ENCODE peak calls at places on chromosomes 2 and 18, in six cellular contexts. J is endothelial cell of umbilical vein, R is heart left ventricle, U is astrocyte of the cerebellum, O is lung, A is LNCaP clone FGC. G is an unnamed sample.

GRCh38 chr2:54999182-54999581 is 51.1 kb downstream of the RTN4 start:
- DNase-seq in O (no peak), R (no peak), U (no peak), J (no peak), A (no peak), G (peak; percentile 53)

GRCh38 chr18:59540819-59541218 is 156.4 kb downstream of the CCBE1 start:
- DNase-seq in J (no peak), O (no peak), U (no peak), R (no peak), A (no peak), G (no peak)

GRCh38 chr18:23822590-23823385 is 133.5 kb downstream of the LAMA3 start:
- DNase-seq in U (peak; percentile 33), O (no peak), J (no peak), A (no peak), R (no peak), G (no peak)

GRCh38 chr2:204718607-204719006 is 173.3 kb downstream of the PARD3B start:
- DNase-seq in A (no peak), O (no peak), J (no peak), R (no peak), U (no peak), G (no peak)

GRCh38 chr2:119426801-119427395 is 4.8 kb upstream of the TMEM37 start:
- DNase-seq in A (no peak), R (no peak), U (no peak), O (peak; percentile 84), J (no peak), G (no peak)

GRCh38 chr2:180607501-180608060 is 372.8 kb upstream of the UBE2E3 start:
- DNase-seq in A (peak; percentile 52), J (no peak), U (no peak), O (no peak), R (no peak), G (no peak)

GRCh38 chr2:191245046-191245868 is at the start of gene MYO1B:
- DNase-seq in A (no peak), J (peak; percentile 68), U (no peak), O (peak; percentile 76), R (peak; percentile 80), G (no peak)

GRCh38 chr2:38783586-38783985 is 5.6 kb downstream of the GEMIN6 start:
- DNase-seq in U (no peak), O (no peak), A (no peak), R (no peak), J (no peak), G (no peak)

GRCh38 chr2:10048501-10049171 is 5.3 kb downstream of the KLF11 start:
- DNase-seq in R (peak; percentile 19), A (no peak), O (no peak), J (peak; percentile 52), U (peak; percentile 48), G (peak; percentile 27)

GRCh38 chr2:239213420-239214101 is 187.3 kb downstream of the HDAC4 start:
- DNase-seq in R (no peak), A (no peak), J (no peak), U (no peak), O (no peak), G (no peak)

GRCh38 chr2:202133556-202134245 is 60.6 kb downstream of the KIAA2012 start:
- DNase-seq in O (no peak), R (no peak), U (no peak), A (no peak), J (no peak), G (no peak)

GRCh38 chr2:24049485-24050021 is at the start of gene FKBP1B:
- DNase-seq in J (peak; percentile 47), A (no peak), O (peak; percentile 66), R (peak; percentile 66), U (peak; percentile 5), G (no peak)

GRCh38 chr18:77099501-77100370 is 32.8 kb downstream of the MBP start:
- DNase-seq in U (no peak), J (no peak), R (no peak), O (no peak), A (no peak), G (no peak)

GRCh38 chr18:10089881-10090280 is 176.1 kb downstream of the VAPA start:
- DNase-seq in U (no peak), J (no peak), R (no peak), O (no peak), A (no peak), G (no peak)

GRCh38 chr18:72376256-72376655 is 167.9 kb downstream of the CBLN2 start:
- DNase-seq in A (no peak), R (no peak), J (no peak), U (no peak), O (no peak), G (no peak)

GRCh38 chr2:107712857-107713256 is 113.8 kb upstream of the RGPD4 start:
- DNase-seq in O (no peak), U (no peak), A (no peak), R (no peak), J (no peak), G (no peak)

GRCh38 chr2:61177727-61178549 is 15.9 kb downstream of the C2orf74 start:
- DNase-seq in U (no peak), J (peak; percentile 36), O (no peak), A (no peak), R (peak; percentile 48), G (no peak)

GRCh38 chr2:241598487-241598886 is 38.5 kb downstream of the THAP4 start:
- DNase-seq in O (no peak), J (no peak), U (no peak), A (peak; percentile 23), R (no peak), G (no peak)

GRCh38 chr2:241597561-241597960 is 39.0 kb downstream of the BOK start:
- DNase-seq in U (no peak), O (no peak), J (no peak), R (no peak), A (no peak), G (no peak)

GRCh38 chr2:241598061-241598460 is 38.9 kb downstream of the THAP4 start:
- DNase-seq in R (no peak), U (no peak), A (no peak), O (no peak), J (no peak), G (no peak)

GRCh38 chr2:241593271-241593670 is 34.7 kb downstream of the BOK start:
- DNase-seq in A (no peak), U (no peak), O (no peak), J (no peak), R (no peak), G (no peak)

DNA sequence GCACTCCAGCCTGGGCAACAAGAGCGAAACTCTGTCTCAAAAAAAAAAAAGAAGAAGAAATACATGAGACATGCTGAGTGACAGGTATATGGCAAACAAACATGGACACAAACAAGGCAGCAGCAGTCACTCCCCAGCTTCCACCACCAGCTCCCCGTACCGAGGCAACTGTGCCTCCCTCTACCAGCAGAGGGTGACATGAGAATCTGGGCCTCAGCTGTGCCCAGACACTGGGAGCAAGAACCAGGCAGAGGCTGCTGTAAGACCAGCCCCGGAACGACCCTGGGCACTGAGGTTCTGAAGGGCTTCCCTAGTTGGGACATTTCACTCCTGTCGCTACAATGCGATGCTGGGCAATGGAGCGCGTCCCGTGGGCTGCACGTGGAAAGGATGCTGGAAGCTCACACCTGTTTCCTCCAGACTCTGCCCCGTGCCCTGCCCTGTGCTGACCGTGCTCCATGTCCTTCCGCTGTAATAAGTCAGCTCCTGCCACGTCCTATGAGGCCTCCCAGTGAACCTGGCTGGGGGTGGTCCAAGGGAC is 37.1 kb downstream of the BOK start:
- DNase-seq in A (no peak), J (peak; percentile 27), O (no peak), R (no peak), U (no peak), G (no peak)
- TF ChIP-seq CTCF in A (peak; percentile 27), J (peak; percentile 34), O (no peak), R (no peak), U (peak; percentile 63), G (no peak)

GRCh38 chr2:1726558-1726957 is 17.8 kb downstream of the PXDN start:
- DNase-seq in R (no peak), J (no peak), O (no peak), A (no peak), U (no peak), G (no peak)

GRCh38 chr2:1718339-1719220 is 25.7 kb downstream of the PXDN start:
- DNase-seq in A (no peak), R (no peak), U (no peak), J (no peak), O (no peak), G (no peak)

GRCh38 chr2:1721706-1722483 is 22.4 kb downstream of the PXDN start:
- DNase-seq in R (no peak), J (peak; percentile 91), U (peak; percentile 83), A (no peak), O (no peak), G (no peak)

GRCh38 chr2:1723397-1724042 is 20.8 kb downstream of the PXDN start:
- DNase-seq in J (peak; percentile 62), O (no peak), A (no peak), R (no peak), U (no peak), G (no peak)

GRCh38 chr2:1722692-1723091 is 21.6 kb downstream of the PXDN start:
- DNase-seq in R (no peak), O (no peak), U (no peak), J (no peak), A (no peak), G (no peak)
- H3K4me3 ChIP-seq in R (no peak overlapping the region), O (no peak overlapping the region), U (no peak overlapping the region), J (no peak overlapping the region), A (no peak overlapping the region), G (no peak overlapping the region)

DNA sequence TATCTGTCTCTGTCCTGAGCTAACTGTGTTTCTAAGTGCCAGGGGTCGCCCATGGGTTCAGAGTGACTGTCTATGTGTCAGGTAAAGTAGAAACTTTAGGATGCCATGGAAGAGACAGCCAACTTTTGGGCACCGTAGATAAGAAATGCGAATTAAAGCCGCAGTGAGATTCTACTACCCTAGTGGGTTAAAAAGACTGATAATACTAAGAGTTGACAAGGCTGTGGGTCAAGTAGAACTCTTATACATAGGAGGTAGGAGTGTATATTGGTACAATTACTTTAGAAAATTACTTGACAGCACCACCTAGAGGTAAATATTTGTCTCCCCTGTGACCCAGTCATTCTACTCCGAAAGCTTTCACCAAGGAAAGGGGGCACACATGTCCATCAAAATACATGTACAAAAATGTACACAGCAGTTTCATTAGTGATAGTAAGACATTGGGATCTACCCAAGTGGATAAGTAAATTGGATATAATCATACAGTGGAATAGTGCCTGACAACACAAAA is 371.3 kb downstream of the SLC4A3 start:
- DNase-seq in O (no peak), R (no peak), A (no peak), U (no peak), J (no peak), G (no peak)
- TF ChIP-seq CTCF in O (no peak), R (no peak), A (peak; percentile 5), U (no peak), J (no peak), G (no peak)

DNA sequence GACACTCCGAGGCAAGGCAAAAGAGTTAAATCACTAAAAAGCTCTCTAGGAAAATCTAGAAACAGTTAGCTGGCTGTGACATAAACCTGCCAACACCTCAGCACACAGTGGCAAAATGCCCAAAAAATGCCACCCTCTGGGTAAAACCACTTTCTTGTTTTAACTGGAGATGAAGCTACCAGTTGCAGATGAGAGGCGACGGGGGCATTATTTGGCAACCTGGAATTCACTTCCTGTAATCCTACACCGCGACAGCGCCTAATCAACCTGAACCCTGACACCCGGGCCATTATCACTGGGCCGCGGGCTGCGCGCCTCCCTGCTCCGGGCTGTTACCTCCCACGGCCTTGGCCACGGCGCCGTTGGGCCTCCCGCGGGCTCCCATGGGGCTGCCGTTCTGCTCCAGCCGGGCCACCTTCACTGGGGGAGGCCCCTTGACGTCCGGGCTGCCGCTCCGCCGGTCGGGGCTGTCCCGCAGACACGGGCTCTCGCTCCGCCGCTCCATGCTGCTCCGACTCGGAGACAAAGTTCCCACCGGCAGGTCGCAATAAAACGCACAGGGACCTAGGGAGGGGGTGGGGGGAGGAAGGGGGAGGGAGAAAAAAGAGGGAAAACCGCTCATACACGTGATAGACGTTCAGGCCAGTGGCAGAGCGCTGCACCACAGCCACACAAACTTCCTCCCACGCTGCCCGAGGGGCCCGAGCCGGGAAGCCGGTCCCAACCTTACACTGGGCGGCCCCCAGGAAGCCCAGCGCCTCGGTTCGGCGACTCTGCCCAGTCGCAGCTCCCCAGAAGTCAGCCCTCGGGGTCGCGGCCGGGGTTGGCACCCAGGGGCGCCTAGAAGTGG is 2.0 kb downstream of the SATB2 start:
- DNase-seq in O (no peak), A (no peak), J (no peak), R (peak; percentile 27), U (no peak), G (no peak)
- H3K4me3 ChIP-seq in O (no peak overlapping the region), A (peak overlapping the region; percentile 34), J (no peak overlapping the region), R (peak overlapping the region; percentile 26), U (peak overlapping the region; percentile 91), G (peak overlapping the region; percentile 91)